ENCODE peak calls at places on chromosomes 7 and 10, in nine cellular contexts. Y is neural progenitor cell, J is SK-N-SH, Q is PC-3, W is HCT116, P is MM.1S, T is GM23338, U is GM23248, M is OCI-LY7. F is an unnamed sample.

GRCh38 chr10:20641605-20642004 is 255.5 kb downstream of the NEBL start:
- DNase-seq in Y (no peak), J (no peak), Q (no peak), W (no peak), P (no peak), T (no peak), U (no peak), M (no peak), F (no peak)

GRCh38 chr7:82578430-82578829 is 134.9 kb upstream of the CACNA2D1 start:
- DNase-seq in Y (no peak), J (no peak), Q (no peak), W (no peak), P (no peak), T (no peak), U (peak), M (no peak), F (no peak)

GRCh38 chr7:28517206-28517605 is 104.9 kb downstream of the CREB5 start:
- DNase-seq in Y (no peak), J (no peak), Q (no peak), W (no peak), P (no peak), T (peak), U (no peak), M (no peak), F (no peak)

GRCh38 chr7:108526768-108527017 is 758 bp upstream of the PNPLA8 start:
- DNase-seq in Y (no peak), J (no peak), Q (no peak), W (no peak), P (no peak), T (no peak), U (no peak), M (no peak), F (no peak)

GRCh38 chr7:26588511-26588910 is 275.9 kb downstream of the SKAP2 start:
- DNase-seq in Y (no peak), J (no peak), Q (no peak), W (no peak), P (peak), T (peak), U (no peak), M (peak), F (no peak)

GRCh38 chr7:516216-516605 is 3.4 kb downstream of the PDGFA start:
- DNase-seq in Y (peak), J (no peak), Q (no peak), W (no peak), P (no peak), T (peak), U (no peak), M (no peak), F (no peak)

GRCh38 chr10:79407811-79408795 is 37.3 kb downstream of the ZCCHC24 start:
- DNase-seq in Y (no peak), J (peak), Q (no peak), W (no peak), P (no peak), T (no peak), U (peak), M (no peak), F (peak)

GRCh38 chr7:104779888-104780287 is 234.1 kb upstream of the KMT2E start:
- DNase-seq in Y (no peak), J (no peak), Q (no peak), W (no peak), P (no peak), T (no peak), U (no peak), M (no peak), F (no peak)

GRCh38 chr10:122981066-122981464 is 864 bp downstream of the PSTK start:
- DNase-seq in Y (peak), J (peak), Q (peak), W (peak), P (peak), T (peak), U (peak), M (peak), F (peak)

GRCh38 chr10:126937026-126937425 is 31.8 kb downstream of the DOCK1 start:
- DNase-seq in Y (no peak), J (no peak), Q (no peak), W (no peak), P (no peak), T (no peak), U (no peak), M (no peak), F (no peak)

GRCh38 chr7:117894037-117894436 is 20.8 kb upstream of the CTTNBP2 start:
- DNase-seq in Y (no peak), J (no peak), Q (no peak), W (no peak), P (no peak), T (no peak), U (no peak), M (no peak), F (no peak)

GRCh38 chr10:35821339-35821911 is 179.3 kb upstream of the FZD8 start:
- DNase-seq in Y (no peak), J (no peak), Q (no peak), W (no peak), P (no peak), T (no peak), U (no peak), M (no peak), F (no peak)

GRCh38 chr7:126973066-126973465 is 279.7 kb downstream of the GRM8 start:
- DNase-seq in Y (no peak), J (no peak), Q (no peak), W (no peak), P (no peak), T (peak), U (no peak), M (no peak), F (no peak)

GRCh38 chr10:75428434-75429158 is 2.8 kb upstream of the LRMDA start:
- DNase-seq in Y (no peak), J (no peak), Q (peak), W (no peak), P (no peak), T (no peak), U (peak), M (no peak), F (no peak)

GRCh38 chr10:90859321-90859751 is 1.5 kb upstream of the HTR7 start:
- DNase-seq in Y (no peak), J (no peak), Q (peak), W (peak), P (no peak), T (no peak), U (peak), M (no peak), F (no peak)

GRCh38 chr10:47031251-47031952 is 120.2 kb downstream of the PTPN20 start:
- DNase-seq in Y (peak), J (no peak), Q (no peak), W (peak), P (no peak), T (peak), U (peak), M (peak), F (peak)

GRCh38 chr7:107387573-107388219 is 82.2 kb upstream of the GPR22 start:
- DNase-seq in Y (no peak), J (peak), Q (peak), W (no peak), P (no peak), T (peak), U (peak), M (no peak), F (peak)

GRCh38 chr10:43986396-43986795 is 337.7 kb upstream of the ZNF32 start:
- DNase-seq in Y (no peak), J (no peak), Q (no peak), W (no peak), P (no peak), T (no peak), U (no peak), M (no peak), F (no peak)

GRCh38 chr7:151869968-151870918 is 6.7 kb downstream of the PRKAG2 start:
- DNase-seq in Y (no peak), J (no peak), Q (no peak), W (no peak), P (no peak), T (no peak), U (no peak), M (no peak), F (no peak)

GRCh38 chr10:48527691-48528212 is 77.1 kb downstream of the ARHGAP22 start:
- DNase-seq in Y (no peak), J (no peak), Q (no peak), W (no peak), P (no peak), T (no peak), U (no peak), M (no peak), F (no peak)

GRCh38 chr10:683448-684071 is 5.9 kb downstream of the DIP2C start:
- DNase-seq in Y (no peak), J (peak), Q (peak), W (peak), P (no peak), T (no peak), U (peak), M (no peak), F (peak)

GRCh38 chr7:43785425-43785824 is 26.9 kb downstream of the BLVRA start:
- DNase-seq in Y (no peak), J (no peak), Q (peak), W (no peak), P (no peak), T (no peak), U (peak), M (no peak), F (peak)

GRCh38 chr7:25028370-25028971 is 48.5 kb upstream of the OSBPL3 start:
- DNase-seq in Y (no peak), J (no peak), Q (peak), W (no peak), P (no peak), T (no peak), U (peak), M (no peak), F (peak)

GRCh38 chr7:89887489-89887888 is 266.8 kb upstream of the STEAP1 start:
- DNase-seq in Y (no peak), J (no peak), Q (no peak), W (no peak), P (peak), T (no peak), U (peak), M (no peak), F (peak)

GRCh38 chr7:74187915-74188675 is 13.9 kb downstream of the EIF4H start:
- DNase-seq in Y (no peak), J (no peak), Q (peak), W (no peak), P (no peak), T (no peak), U (peak), M (no peak), F (no peak)

GRCh38 chr10:73225518-73225917 is 21.5 kb downstream of the DNAJC9 start:
- DNase-seq in Y (no peak), J (no peak), Q (peak), W (no peak), P (no peak), T (no peak), U (peak), M (no peak), F (no peak)

GRCh38 chr10:30058111-30058510 is 1.3 kb downstream of the JCAD start:
- DNase-seq in Y (no peak), J (no peak), Q (peak), W (no peak), P (no peak), T (no peak), U (no peak), M (no peak), F (no peak)
- H2AFZ ChIP-seq in Y (no peak), J (no peak), Q (no peak), W (no peak), P (no peak), T (peak), U (peak), M (no peak), F (no peak)

DNA sequence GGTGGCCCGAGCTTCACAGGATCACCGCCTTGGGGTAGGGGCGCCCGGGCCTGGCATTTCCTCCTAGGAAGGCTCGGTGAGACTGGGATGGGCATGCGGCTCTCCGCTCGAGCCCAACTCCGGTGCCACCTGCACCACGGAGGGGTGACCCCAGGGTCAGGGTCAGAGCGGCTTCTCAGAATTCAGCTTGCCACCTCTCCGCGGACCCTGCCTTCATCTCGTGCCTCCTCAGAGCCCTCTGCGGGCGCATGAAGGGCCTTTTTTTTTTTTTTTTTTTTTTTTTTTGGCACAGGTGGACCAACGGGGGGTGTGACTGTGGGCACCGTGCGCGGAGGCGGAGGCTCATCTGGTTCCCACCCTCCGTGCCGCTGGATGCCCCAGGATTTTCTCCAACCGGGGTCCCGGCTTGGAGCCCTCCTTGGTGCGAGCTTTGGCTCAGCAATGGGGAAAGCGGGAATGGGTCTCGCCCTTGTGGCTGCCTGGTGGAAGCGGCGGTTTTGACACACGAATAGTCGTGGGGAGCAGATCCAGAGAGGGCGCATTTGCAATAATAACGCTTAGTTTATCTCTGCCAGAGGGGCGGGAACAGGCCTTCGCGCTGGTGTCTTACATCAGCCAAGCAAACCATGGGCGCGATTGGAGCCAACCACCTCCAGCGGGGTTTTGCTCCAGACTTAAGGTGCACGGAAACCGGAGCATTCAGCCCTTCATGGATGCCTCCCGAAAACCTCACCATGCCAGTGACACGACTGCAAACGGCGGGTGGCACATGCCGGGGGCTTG is 5.0 kb upstream of the TNRC18 start:
- DNase-seq in Y (peak), J (peak), Q (peak), W (no peak), P (no peak), T (peak), U (peak), M (no peak), F (peak)
- H3K4me3 ChIP-seq in Y (peak), J (peak), Q (peak), W (peak), P (no peak), T (peak), U (peak), M (no peak), F (peak)

GRCh38 chr10:12241810-12242529 is 46.0 kb downstream of the CDC123 start:
- DNase-seq in Y (no peak), J (no peak), Q (no peak), W (no peak), P (no peak), T (no peak), U (no peak), M (no peak), F (no peak)
- TF ChIP-seq EZH2phosphoT487 in Y (no peak), J (no peak), Q (no peak), W (no peak), P (no peak), T (no peak), U (no peak), M (no peak), F (no peak)

DNA sequence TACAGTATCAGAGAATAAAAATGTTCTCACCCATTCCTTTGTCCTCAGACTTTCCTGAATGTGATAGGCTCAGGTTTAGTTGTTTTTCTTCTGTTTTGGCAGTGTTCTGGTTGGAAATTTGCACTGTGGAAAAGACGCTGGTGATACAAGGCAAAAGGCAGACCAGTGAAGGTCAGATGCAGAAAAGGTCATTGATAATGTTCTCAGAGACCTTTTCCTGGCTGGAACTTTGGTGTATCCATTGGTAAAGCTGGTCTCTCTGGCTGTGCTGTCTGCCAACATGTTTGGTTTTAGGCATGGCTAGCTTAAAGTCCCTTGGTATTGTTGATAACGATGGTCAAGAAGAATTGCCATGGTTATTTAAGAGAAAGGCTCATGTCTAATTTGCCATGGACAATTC is 11.5 kb downstream of the ARID5B start:
- DNase-seq in Y (no peak), J (no peak), Q (no peak), W (no peak), P (no peak), T (no peak), U (no peak), M (no peak), F (no peak)
- H2AFZ ChIP-seq in Y (no peak), J (no peak), Q (no peak), W (no peak), P (no peak), T (no peak), U (no peak), M (no peak), F (no peak)

GRCh38 chr10:93065675-93066543 is 5.3 kb downstream of the CYP26C1 start:
- DNase-seq in Y (peak), J (peak), Q (no peak), W (no peak), P (no peak), T (peak), U (peak), M (no peak), F (no peak)
- H3K4me3 ChIP-seq in Y (peak), J (peak), Q (no peak), W (no peak), P (no peak), T (peak), U (peak), M (no peak), F (no peak)

F was measured in hepatocyte.